ENCODE peak calls at places on chromosomes 11 and 22, in ten cellular contexts. M, S, X, P, D, G, R, U, H and A are unnamed samples. For H3K4me1, the result is how much of the 10 kb centered on the place peaks cover.

GRCh38 chr11:73178092-73178539 is 36.0 kb upstream of the FCHSD2 start:
- DNase-seq in M (peak), U (peak), X (peak), S (peak), H (peak), D (peak), G (peak), P (peak), R (peak), A (peak)

GRCh38 chr22:31676700-31677099 is 14.7 kb upstream of the PISD start:
- DNase-seq in U (peak), S (peak), P (peak), M (peak), X (peak), R (peak), H (peak), G (peak), D (peak), A (peak)

GRCh38 chr22:44437493-44438015 is 60.5 kb downstream of the RTL6 start:
- DNase-seq in R (no peak), H (no peak), D (no peak), U (no peak), S (no peak), M (no peak), G (peak), P (no peak), X (peak), A (no peak)

GRCh38 chr11:122069946-122070345 is 46.1 kb downstream of the BLID start:
- DNase-seq in D (no peak), U (peak), S (peak), X (peak), H (peak), R (no peak), M (peak), P (peak), G (peak), A (no peak)

GRCh38 chr22:27993774-27994350 is 74.8 kb upstream of the PITPNB start:
- DNase-seq in R (no peak), H (peak), D (no peak), M (no peak), P (no peak), S (no peak), X (peak), G (peak), U (no peak), A (no peak)

GRCh38 chr11:1411301-1411700 is 21.6 kb downstream of the BRSK2 start:
- DNase-seq in D (no peak), M (peak), P (no peak), H (no peak), G (no peak), X (no peak), S (no peak), U (no peak), R (no peak), A (no peak)

GRCh38 chr11:130897262-130898182 is 18.8 kb downstream of the SNX19 start:
- DNase-seq in D (no peak), X (peak), P (no peak), H (peak), R (no peak), U (peak), S (no peak), G (peak), M (peak), A (no peak)

GRCh38 chr22:31083923-31084810 is 3.0 kb downstream of the SMTN start:
- DNase-seq in S (no peak), M (peak), R (no peak), H (no peak), U (no peak), P (no peak), X (no peak), D (peak), G (no peak), A (no peak)

GRCh38 chr11:47185305-47186075 is 744 bp downstream of the PACSIN3 start:
- DNase-seq in P (peak), H (peak), X (peak), M (peak), S (peak), U (peak), R (no peak), D (no peak), G (peak), A (no peak)

GRCh38 chr22:49020314-49020713 is 807.4 kb downstream of the BRD1 start:
- DNase-seq in R (no peak), X (no peak), S (no peak), G (peak), H (peak), U (no peak), D (no peak), P (no peak), M (no peak), A (no peak)

GRCh38 chr22:38505595-38506117 is 455 bp downstream of the DDX17 start:
- DNase-seq in X (peak), R (peak), P (peak), H (peak), S (no peak), M (peak), D (peak), G (peak), U (peak), A (no peak)

GRCh38 chr11:14537134-14537599 is 17.0 kb upstream of the PSMA1 start:
- DNase-seq in R (peak), G (no peak), M (no peak), U (peak), X (no peak), S (peak), D (peak), H (no peak), P (peak), A (peak)

GRCh38 chr22:36636916-36637315 is 66.6 kb downstream of the CACNG2 start:
- DNase-seq in M (no peak), G (no peak), U (no peak), S (no peak), X (no peak), D (no peak), P (peak), R (no peak), H (no peak), A (no peak)

GRCh38 chr11:1041471-1041870 is 5.0 kb upstream of the MUC6 start:
- DNase-seq in U (no peak), S (no peak), D (no peak), X (no peak), R (no peak), H (no peak), G (no peak), P (no peak), M (no peak), A (no peak)

GRCh38 chr22:42074153-42074750 is at the start of gene PHETA2:
- DNase-seq in U (no peak), H (peak), D (no peak), X (peak), R (peak), G (no peak), M (peak), P (peak), S (no peak), A (peak)

GRCh38 chr11:123303924-123304323 is 108.9 kb upstream of the CLMP start:
- DNase-seq in X (no peak), G (no peak), H (no peak), R (no peak), M (no peak), S (no peak), P (no peak), U (peak), D (peak), A (peak)

GRCh38 chr11:119671561-119672015 is 57.4 kb downstream of the NECTIN1 start:
- DNase-seq in G (no peak), D (no peak), R (no peak), U (no peak), X (no peak), P (peak), S (no peak), M (no peak), H (no peak), A (no peak)

GRCh38 chr22:17797721-17798559 is 23.7 kb upstream of the BID start:
- DNase-seq in X (no peak), R (no peak), G (no peak), P (no peak), S (no peak), H (no peak), M (no peak), U (no peak), D (no peak), A (no peak)

GRCh38 chr11:118672865-118673264 is 6.6 kb downstream of the TREH start:
- DNase-seq in U (peak), R (no peak), M (no peak), H (no peak), G (no peak), X (no peak), P (no peak), D (no peak), S (no peak), A (no peak)

GRCh38 chr22:42270512-42271190 is at the start of gene TCF20:
- DNase-seq in H (peak), G (peak), S (peak), R (peak), X (peak), P (peak), U (peak), M (peak), D (peak), A (peak)

GRCh38 chr11:37978647-37979046 is 1380.6 kb upstream of the RAG2 start:
- DNase-seq in D (no peak), G (no peak), R (no peak), U (no peak), S (no peak), H (no peak), M (no peak), X (no peak), P (no peak), A (no peak)

GRCh38 chr22:38788417-38788816 is 5.5 kb downstream of the DNAL4 start:
- DNase-seq in X (peak), R (no peak), G (peak), M (no peak), S (no peak), D (no peak), P (no peak), H (no peak), U (peak), A (no peak)

GRCh38 chr11:68870470-68870869 is 28.8 kb upstream of the CPT1A start:
- DNase-seq in H (no peak), S (no peak), R (no peak), X (no peak), U (no peak), G (no peak), M (no peak), D (no peak), P (no peak), A (no peak)

GRCh38 chr22:50575426-50575941 is 2.7 kb downstream of the CPT1B start:
- DNase-seq in R (no peak), D (no peak), P (no peak), X (peak), U (no peak), S (no peak), G (no peak), M (no peak), H (no peak), A (no peak)

GRCh38 chr11:82546556-82547162 is 187.0 kb downstream of the FAM181B start:
- DNase-seq in S (no peak), X (no peak), M (no peak), P (peak), R (no peak), D (no peak), U (no peak), G (no peak), H (no peak), A (no peak)

GRCh38 chr11:112881461-112881860 is 79.8 kb upstream of the NCAM1 start:
- DNase-seq in X (peak), U (peak), H (peak), M (peak), G (peak), D (no peak), R (no peak), P (peak), S (peak), A (no peak)

GRCh38 chr22:33018232-33018864 is 39.8 kb downstream of the SYN3 start:
- DNase-seq in S (peak), M (peak), H (peak), U (peak), P (peak), X (no peak), G (no peak), D (peak), R (peak), A (no peak)

GRCh38 chr11:60370252-60370810 is 8.0 kb upstream of the MS4A7 start:
- DNase-seq in U (no peak), M (no peak), R (no peak), X (no peak), P (no peak), D (no peak), S (no peak), H (no peak), G (no peak), A (no peak)

GRCh38 chr11:123521930-123522329 is 91.9 kb downstream of the GRAMD1B start:
- DNase-seq in G (no peak), S (no peak), M (no peak), D (no peak), X (no peak), U (no peak), R (no peak), H (no peak), P (no peak), A (no peak)

GRCh38 chr11:120746836-120747609 is 235.5 kb downstream of the GRIK4 start:
- DNase-seq in M (no peak), S (no peak), R (no peak), X (no peak), G (no peak), D (no peak), P (no peak), U (no peak), H (no peak), A (no peak)

GRCh38 chr11:78138694-78139421 is 568 bp downstream of the ALG8 start:
- DNase-seq in U (peak), H (no peak), X (no peak), G (no peak), M (no peak), S (peak), P (peak), R (peak), D (peak), A (no peak)

GRCh38 chr11:76769645-76770586 is 13.2 kb upstream of the TSKU start:
- DNase-seq in M (peak), P (no peak), R (no peak), H (no peak), G (no peak), D (no peak), U (peak), X (no peak), S (no peak), A (no peak)
- H3K4me1 ChIP-seq in M (under half), P (under half), R (under half), H (under half), G (under half), D (under half), U (half or more), X (under half), S (under half), A (under half)

GRCh38 chr11:44804449-44805151 is 77.8 kb downstream of the TSPAN18 start:
- DNase-seq in H (peak), G (no peak), P (no peak), M (no peak), D (no peak), X (no peak), R (no peak), S (no peak), U (no peak), A (no peak)
- H3K27ac ChIP-seq in H (no peak), G (peak), P (no peak), M (no peak), D (no peak), X (peak), R (no peak), S (no peak), U (no peak), A (no peak)

GRCh38 chr22:45964372-45964771 is 12.6 kb downstream of the WNT7B start:
- DNase-seq in U (no peak), H (no peak), G (no peak), D (no peak), R (no peak), P (no peak), S (no peak), X (no peak), M (no peak), A (no peak)
- H3K4me1 ChIP-seq in U (half or more), H (under half), G (under half), D (under half), R (under half), P (under half), S (under half), X (under half), M (under half), A (under half)

GRCh38 chr22:24142831-24143230 is 38.5 kb upstream of the SUSD2 start:
- DNase-seq in R (no peak), U (no peak), H (no peak), P (no peak), M (no peak), G (no peak), D (no peak), X (no peak), S (no peak), A (no peak)
- H3K27ac ChIP-seq in R (no peak), U (no peak), H (peak), P (no peak), M (no peak), G (peak), D (peak), X (peak), S (no peak), A (no peak)

DNA sequence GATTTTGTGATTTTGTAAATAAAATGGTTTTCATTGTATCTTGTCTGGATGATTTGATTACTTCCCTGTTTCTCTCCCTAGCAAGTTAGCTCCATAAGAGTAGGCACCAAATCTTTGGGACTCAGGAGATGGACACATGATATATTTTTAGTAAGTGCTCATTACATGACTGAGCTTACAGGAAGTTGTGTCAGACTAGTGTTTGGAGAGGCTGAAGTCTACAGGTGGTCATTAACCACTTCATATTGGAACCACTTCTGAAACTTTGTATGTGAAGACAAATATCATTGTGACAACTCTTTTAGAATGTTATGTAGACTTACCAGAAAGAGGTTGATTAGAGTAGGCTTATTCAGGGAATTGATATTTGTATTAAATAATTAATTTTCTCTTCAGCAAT is 19.1 kb downstream of the ARHGAP42 start:
- DNase-seq in X (no peak), G (no peak), R (no peak), S (no peak), H (no peak), M (no peak), U (no peak), P (no peak), D (no peak), A (no peak)
- H3K4me1 ChIP-seq in X (under half), G (under half), R (under half), S (under half), H (under half), M (under half), U (under half), P (under half), D (under half), A (under half)

GRCh38 chr22:43412808-43413785 is 1.3 kb downstream of the MPPED1 start:
- DNase-seq in M (peak), D (no peak), H (no peak), U (no peak), S (peak), G (no peak), P (peak), R (no peak), X (no peak), A (no peak)

GRCh38 chr22:43409800-43410199 is 2.0 kb upstream of the MPPED1 start:
- DNase-seq in S (no peak), H (no peak), R (no peak), U (no peak), G (no peak), X (no peak), D (no peak), M (peak), P (no peak), A (no peak)

GRCh38 chr22:43409046-43409445 is 2.8 kb upstream of the MPPED1 start:
- DNase-seq in X (no peak), U (no peak), R (no peak), S (no peak), P (no peak), H (no peak), D (no peak), G (no peak), M (no peak), A (no peak)

GRCh38 chr22:43411981-43412807 is at the start of gene MPPED1:
- DNase-seq in S (no peak), U (no peak), H (no peak), R (no peak), D (no peak), X (no peak), G (no peak), M (peak), P (peak), A (no peak)

DNA sequence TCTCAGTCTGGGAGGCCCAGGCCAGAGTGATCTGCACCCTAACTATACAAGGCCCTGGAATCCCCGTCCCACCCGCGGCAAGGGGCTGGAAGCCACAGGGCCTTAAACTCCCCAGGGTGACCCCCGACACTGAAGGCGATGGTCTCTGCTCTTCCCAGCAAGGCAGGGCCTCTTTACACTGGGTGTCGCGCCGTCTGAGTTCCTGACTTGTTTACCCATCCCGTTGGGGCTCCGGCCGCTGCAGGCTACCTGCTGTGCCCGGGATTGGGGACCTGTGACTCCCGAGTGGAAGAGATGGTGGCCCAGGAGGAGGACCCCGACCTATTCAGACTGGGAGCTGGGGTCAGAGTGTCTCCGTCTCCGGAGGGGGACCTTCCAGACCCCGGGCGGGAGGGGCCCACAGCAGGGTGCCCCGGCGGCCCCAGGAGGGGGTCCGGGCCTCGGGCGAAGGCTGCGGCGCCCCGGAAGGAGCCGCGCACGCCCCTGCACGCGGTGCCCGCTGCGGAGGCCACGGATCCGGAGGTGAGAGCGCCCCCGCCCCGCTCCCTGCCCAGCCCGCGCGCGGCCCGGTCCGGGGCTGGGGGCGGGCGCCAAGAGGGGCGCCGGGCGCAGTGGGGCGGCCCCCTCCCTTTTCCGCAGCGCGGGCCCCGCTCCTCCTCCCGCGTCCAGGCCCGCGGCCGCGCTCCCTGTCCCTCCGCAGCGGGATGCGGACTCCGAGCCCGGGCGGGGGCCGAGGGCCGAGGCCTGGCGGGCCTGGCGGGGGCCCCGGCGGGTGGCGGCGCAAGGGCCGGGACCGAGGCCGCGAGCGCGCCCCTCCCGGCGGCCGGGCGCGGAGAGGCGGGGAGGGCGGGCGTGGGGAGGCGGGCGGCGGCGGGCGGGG is 534 bp upstream of the MPPED1 start:
- DNase-seq in R (no peak), M (peak), P (peak), D (no peak), U (no peak), X (no peak), H (no peak), S (no peak), G (no peak), A (no peak)
- H3K27ac ChIP-seq in R (no peak), M (no peak), P (no peak), D (no peak), U (peak), X (no peak), H (no peak), S (no peak), G (no peak), A (no peak)

DNA sequence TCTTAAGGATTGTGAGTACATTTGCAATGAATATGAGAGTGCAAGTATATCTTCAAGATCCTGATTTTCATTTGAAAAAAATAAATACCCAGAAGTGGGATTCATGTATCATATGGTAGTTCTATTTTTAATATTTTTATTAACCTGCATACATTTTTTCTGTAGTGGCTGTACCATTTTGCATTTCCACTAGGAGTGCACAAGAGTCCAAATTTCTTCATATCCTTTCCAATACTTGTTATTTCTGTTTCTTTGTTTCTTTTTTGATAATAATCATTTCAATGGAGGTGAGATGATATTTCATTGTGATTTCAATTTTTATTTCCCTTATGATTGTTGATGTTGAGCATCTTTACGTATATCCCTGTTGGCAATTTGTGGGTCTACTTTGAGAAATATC is 759.8 kb upstream of the CNTN5 start:
- DNase-seq in X (no peak), P (no peak), U (no peak), S (no peak), D (peak), H (no peak), R (no peak), M (no peak), G (no peak), A (no peak)
- H3K4me1 ChIP-seq in X (under half), P (under half), U (under half), S (under half), D (under half), H (under half), R (under half), M (under half), G (under half), A (under half)